ENCODE peak calls at places on chromosomes 13 and 19, in nine cellular contexts. One of them, this sample, is unnamed.

GRCh38 chr19:8319807-8320520 is 1.2 kb downstream of the NDUFA7 start:
- DNase-seq in GM12878: no peak
- DNase-seq in breast epithelium: no peak
- DNase-seq in GM23338: peak
- DNase-seq in transverse colon: no peak
- DNase-seq in sigmoid colon: no peak
- DNase-seq in upper lobe of left lung: no peak
- DNase-seq in stomach: no peak
- DNase-seq in HCT116: no peak
- DNase-seq in this sample: no peak

GRCh38 chr19:47417107-47417745 is 2.1 kb downstream of the MEIS3 start:
- DNase-seq in breast epithelium: no peak
- DNase-seq in GM12878: no peak
- DNase-seq in GM23338: no peak
- DNase-seq in HCT116: no peak
- DNase-seq in transverse colon: no peak
- DNase-seq in upper lobe of left lung: peak
- DNase-seq in stomach: no peak
- DNase-seq in sigmoid colon: no peak
- DNase-seq in this sample: no peak

GRCh38 chr13:97125810-97126738 is 96.1 kb upstream of the MBNL2 start:
- DNase-seq in HCT116: no peak
- DNase-seq in breast epithelium: no peak
- DNase-seq in sigmoid colon: peak
- DNase-seq in upper lobe of left lung: peak
- DNase-seq in stomach: no peak
- DNase-seq in transverse colon: no peak
- DNase-seq in GM23338: no peak
- DNase-seq in GM12878: peak
- DNase-seq in this sample: no peak

GRCh38 chr13:34993470-34993869 is 51.4 kb downstream of the NBEA start:
- DNase-seq in breast epithelium: no peak
- DNase-seq in HCT116: no peak
- DNase-seq in GM23338: no peak
- DNase-seq in stomach: no peak
- DNase-seq in GM12878: no peak
- DNase-seq in upper lobe of left lung: no peak
- DNase-seq in transverse colon: no peak
- DNase-seq in sigmoid colon: no peak
- DNase-seq in this sample: no peak

GRCh38 chr13:105464249-105464648 is 1071.2 kb downstream of the EFNB2 start:
- DNase-seq in breast epithelium: no peak
- DNase-seq in transverse colon: no peak
- DNase-seq in upper lobe of left lung: no peak
- DNase-seq in HCT116: no peak
- DNase-seq in GM23338: no peak
- DNase-seq in sigmoid colon: no peak
- DNase-seq in GM12878: no peak
- DNase-seq in stomach: no peak
- DNase-seq in this sample: no peak

GRCh38 chr19:14480695-14481069 is 5.5 kb upstream of the PTGER1 start:
- DNase-seq in upper lobe of left lung: no peak
- DNase-seq in breast epithelium: no peak
- DNase-seq in GM12878: no peak
- DNase-seq in stomach: no peak
- DNase-seq in transverse colon: no peak
- DNase-seq in GM23338: no peak
- DNase-seq in sigmoid colon: no peak
- DNase-seq in HCT116: no peak
- DNase-seq in this sample: no peak

GRCh38 chr13:26658972-26659371 is 101.5 kb downstream of the WASF3 start:
- DNase-seq in GM12878: no peak
- DNase-seq in HCT116: no peak
- DNase-seq in transverse colon: no peak
- DNase-seq in upper lobe of left lung: no peak
- DNase-seq in GM23338: no peak
- DNase-seq in breast epithelium: no peak
- DNase-seq in stomach: no peak
- DNase-seq in sigmoid colon: no peak
- DNase-seq in this sample: no peak

GRCh38 chr19:10043286-10043927 is 30.1 kb downstream of the RDH8 start:
- DNase-seq in sigmoid colon: no peak
- DNase-seq in breast epithelium: no peak
- DNase-seq in transverse colon: no peak
- DNase-seq in HCT116: no peak
- DNase-seq in stomach: no peak
- DNase-seq in upper lobe of left lung: no peak
- DNase-seq in GM23338: peak
- DNase-seq in GM12878: no peak
- DNase-seq in this sample: no peak

DNA sequence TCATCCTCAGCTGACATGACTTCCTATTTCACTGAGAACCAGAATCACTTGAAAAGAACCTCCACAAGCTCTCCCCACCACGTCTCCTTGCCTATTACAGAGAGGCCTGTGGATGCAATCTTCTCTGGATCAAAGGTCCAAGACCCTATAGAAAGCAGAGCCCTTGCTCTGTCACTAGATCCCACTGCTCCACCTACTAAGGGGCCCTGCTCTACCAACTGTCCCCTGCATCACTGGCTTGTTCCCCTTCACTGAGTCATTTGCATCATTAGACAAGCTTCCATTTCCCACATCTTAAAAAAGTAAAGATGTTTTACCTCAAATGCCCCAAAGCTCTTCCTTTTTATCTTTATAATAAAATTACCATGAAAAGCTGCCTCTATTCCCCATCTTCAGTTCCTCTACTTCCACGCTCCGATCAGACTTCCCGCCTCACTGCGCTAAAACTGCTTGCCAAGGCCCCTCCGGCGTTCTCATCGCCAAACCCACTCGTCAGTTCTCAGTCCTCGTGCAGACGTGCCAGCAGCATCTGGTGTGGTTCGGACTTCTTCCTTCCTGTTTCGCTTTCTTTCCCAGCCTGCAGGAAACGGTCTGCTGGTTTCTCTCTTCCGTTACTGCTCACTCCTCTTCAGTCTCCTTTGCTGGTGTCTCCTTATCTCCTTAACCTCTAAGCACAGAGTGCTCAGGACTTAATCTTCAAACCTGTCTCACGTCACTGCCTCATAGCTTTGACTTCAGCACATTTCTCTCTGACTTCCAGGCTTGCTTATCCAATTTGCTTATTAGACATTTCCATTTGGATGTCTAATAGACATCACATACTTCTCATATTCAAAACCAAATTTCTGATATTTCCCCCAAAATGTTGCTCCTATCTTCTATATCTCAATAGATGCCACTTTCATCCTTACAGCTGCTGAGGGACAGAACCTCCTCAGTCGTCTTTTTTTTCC is 40.5 kb downstream of the RCBTB2 start:
- DNase-seq in stomach: peak
- DNase-seq in breast epithelium: no peak
- DNase-seq in upper lobe of left lung: no peak
- DNase-seq in GM12878: peak
- DNase-seq in transverse colon: peak
- DNase-seq in HCT116: no peak
- DNase-seq in sigmoid colon: peak
- DNase-seq in GM23338: no peak
- DNase-seq in this sample: peak
- TF ChIP-seq POLR2AphosphoS5 in stomach: no peak
- TF ChIP-seq POLR2AphosphoS5 in breast epithelium: peak
- TF ChIP-seq POLR2AphosphoS5 in upper lobe of left lung: peak
- TF ChIP-seq POLR2AphosphoS5 in GM12878: peak
- TF ChIP-seq POLR2AphosphoS5 in transverse colon: peak
- TF ChIP-seq POLR2AphosphoS5 in HCT116: no peak
- TF ChIP-seq POLR2AphosphoS5 in sigmoid colon: peak
- TF ChIP-seq POLR2AphosphoS5 in GM23338: no peak
- TF ChIP-seq POLR2AphosphoS5 in this sample: no peak

DNA sequence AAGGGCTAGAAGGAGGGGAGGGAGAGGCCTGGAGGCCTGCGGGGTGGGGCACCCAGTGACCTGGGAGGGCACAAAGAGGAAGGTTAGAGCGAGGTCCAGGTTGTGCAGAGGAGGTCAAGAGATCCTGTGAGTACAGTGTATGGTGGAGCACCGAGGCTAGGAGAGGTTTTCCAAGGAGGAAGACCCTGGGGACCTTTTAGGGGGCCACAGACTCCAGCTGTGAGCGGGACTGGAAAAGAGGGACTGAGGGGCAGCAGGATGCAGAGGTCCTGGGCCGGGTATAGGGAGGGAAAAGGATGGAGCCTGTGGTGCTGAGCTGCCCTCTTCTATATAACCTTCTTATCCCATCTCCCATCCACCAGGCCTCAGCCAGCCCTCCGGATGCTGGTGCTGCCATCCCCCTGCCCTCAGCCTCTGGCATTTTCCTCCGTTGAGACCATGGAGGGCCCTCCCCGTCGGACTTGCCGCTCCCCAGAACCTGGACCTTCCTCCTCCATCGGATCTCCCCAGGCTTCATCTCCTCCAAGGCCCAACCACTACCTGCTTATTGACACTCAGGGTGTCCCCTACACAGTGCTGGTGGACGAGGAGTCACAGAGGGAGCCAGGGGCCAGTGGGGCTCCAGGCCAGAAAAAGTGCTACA is 863 bp downstream of the ZNF581 start:
- DNase-seq in sigmoid colon: no peak
- DNase-seq in transverse colon: no peak
- DNase-seq in GM23338: no peak
- DNase-seq in stomach: no peak
- DNase-seq in upper lobe of left lung: no peak
- DNase-seq in HCT116: no peak
- DNase-seq in GM12878: no peak
- DNase-seq in breast epithelium: no peak
- DNase-seq in this sample: no peak
- TF ChIP-seq POLR2AphosphoS5 in sigmoid colon: no peak
- TF ChIP-seq POLR2AphosphoS5 in transverse colon: no peak
- TF ChIP-seq POLR2AphosphoS5 in GM23338: no peak
- TF ChIP-seq POLR2AphosphoS5 in stomach: no peak
- TF ChIP-seq POLR2AphosphoS5 in upper lobe of left lung: no peak
- TF ChIP-seq POLR2AphosphoS5 in HCT116: no peak
- TF ChIP-seq POLR2AphosphoS5 in GM12878: peak
- TF ChIP-seq POLR2AphosphoS5 in breast epithelium: no peak
- TF ChIP-seq POLR2AphosphoS5 in this sample: no peak

DNA sequence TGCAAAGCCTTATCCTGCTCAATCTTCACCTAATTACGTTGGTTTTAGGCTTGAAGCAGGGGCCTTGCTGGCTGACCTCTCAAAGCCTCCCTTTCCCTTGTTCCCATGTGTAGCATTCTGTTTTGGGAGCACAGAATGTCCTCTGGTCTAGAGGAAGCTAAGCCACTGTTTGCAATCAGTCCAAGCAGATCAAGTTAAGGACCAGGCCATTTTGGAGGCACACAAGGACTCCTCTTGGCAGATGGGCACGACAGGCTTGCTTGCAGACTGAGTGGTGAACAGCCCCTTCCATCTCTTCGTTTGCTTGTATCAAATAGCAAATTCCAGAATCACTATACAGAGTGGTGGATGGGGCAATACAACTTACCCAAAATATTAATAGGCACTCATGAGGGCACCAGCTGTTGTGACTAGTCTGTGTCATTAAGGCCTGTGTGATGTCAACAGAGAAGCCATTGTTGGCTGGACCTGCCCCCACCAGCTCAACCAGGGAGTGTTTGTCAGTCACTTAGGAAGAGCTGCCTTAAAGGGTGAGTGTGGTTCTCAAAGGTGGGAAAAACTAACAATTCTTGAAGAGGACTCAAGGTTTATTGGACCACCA is 215.5 kb upstream of the SERP2 start:
- DNase-seq in breast epithelium: no peak
- DNase-seq in upper lobe of left lung: no peak
- DNase-seq in sigmoid colon: no peak
- DNase-seq in GM12878: no peak
- DNase-seq in stomach: no peak
- DNase-seq in transverse colon: no peak
- DNase-seq in HCT116: no peak
- DNase-seq in GM23338: no peak
- DNase-seq in this sample: no peak
- TF ChIP-seq POLR2AphosphoS5 in breast epithelium: no peak
- TF ChIP-seq POLR2AphosphoS5 in upper lobe of left lung: no peak
- TF ChIP-seq POLR2AphosphoS5 in sigmoid colon: no peak
- TF ChIP-seq POLR2AphosphoS5 in GM12878: no peak
- TF ChIP-seq POLR2AphosphoS5 in stomach: peak
- TF ChIP-seq POLR2AphosphoS5 in transverse colon: no peak
- TF ChIP-seq POLR2AphosphoS5 in HCT116: no peak
- TF ChIP-seq POLR2AphosphoS5 in GM23338: no peak
- TF ChIP-seq POLR2AphosphoS5 in this sample: no peak

GRCh38 chr19:16522559-16523377 is 19.5 kb downstream of the CHERP start:
- DNase-seq in HCT116: no peak
- DNase-seq in breast epithelium: no peak
- DNase-seq in upper lobe of left lung: no peak
- DNase-seq in GM12878: no peak
- DNase-seq in stomach: no peak
- DNase-seq in GM23338: no peak
- DNase-seq in transverse colon: no peak
- DNase-seq in sigmoid colon: no peak
- DNase-seq in this sample: no peak
- TF ChIP-seq POLR2AphosphoS5 in HCT116: no peak
- TF ChIP-seq POLR2AphosphoS5 in breast epithelium: no peak
- TF ChIP-seq POLR2AphosphoS5 in upper lobe of left lung: no peak
- TF ChIP-seq POLR2AphosphoS5 in GM12878: no peak
- TF ChIP-seq POLR2AphosphoS5 in stomach: no peak
- TF ChIP-seq POLR2AphosphoS5 in GM23338: no peak
- TF ChIP-seq POLR2AphosphoS5 in transverse colon: no peak
- TF ChIP-seq POLR2AphosphoS5 in sigmoid colon: no peak
- TF ChIP-seq POLR2AphosphoS5 in this sample: no peak

DNA sequence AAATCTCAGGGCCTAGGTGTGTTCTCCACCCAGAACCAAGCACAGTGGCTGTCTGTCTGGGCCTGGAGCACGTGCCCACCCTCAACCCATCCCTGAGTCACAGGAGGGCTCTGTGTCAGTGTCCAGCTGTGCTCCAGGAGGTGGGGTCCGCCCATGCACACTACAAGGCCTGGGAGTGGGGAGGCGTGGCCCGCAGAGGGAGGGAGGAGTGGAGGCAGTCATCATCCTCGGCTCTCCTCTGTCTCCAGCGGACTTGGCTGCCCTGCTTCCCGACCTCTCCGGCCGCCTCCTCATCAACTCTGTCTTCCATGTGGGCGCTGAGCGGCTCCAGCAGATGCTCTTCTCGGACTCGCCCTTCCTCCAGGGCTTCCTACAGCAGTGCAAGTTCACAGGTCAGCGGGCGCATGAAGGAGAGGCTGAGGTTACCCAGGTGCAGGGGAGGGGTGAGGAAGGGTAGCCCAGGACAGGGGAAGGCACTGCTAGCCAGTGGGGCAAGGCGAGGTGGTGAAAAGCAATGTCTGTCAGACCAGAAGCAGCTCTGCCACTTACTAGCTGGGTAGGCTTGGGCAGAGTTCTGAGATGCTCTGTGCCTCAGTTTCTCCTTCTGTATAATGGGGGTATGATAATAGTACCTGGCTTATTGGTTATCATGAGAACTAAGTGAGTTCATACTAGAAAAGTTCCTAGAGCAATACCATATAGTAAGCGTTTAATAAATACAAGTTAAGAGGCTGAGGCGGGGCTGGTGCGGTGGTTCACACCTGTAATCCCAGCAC is 14.5 kb upstream of the SCN1B start:
- DNase-seq in breast epithelium: no peak
- DNase-seq in GM23338: no peak
- DNase-seq in HCT116: no peak
- DNase-seq in sigmoid colon: peak
- DNase-seq in upper lobe of left lung: no peak
- DNase-seq in stomach: no peak
- DNase-seq in transverse colon: no peak
- DNase-seq in GM12878: no peak
- DNase-seq in this sample: no peak
- TF ChIP-seq POLR2AphosphoS5 in breast epithelium: no peak
- TF ChIP-seq POLR2AphosphoS5 in GM23338: no peak
- TF ChIP-seq POLR2AphosphoS5 in HCT116: no peak
- TF ChIP-seq POLR2AphosphoS5 in sigmoid colon: no peak
- TF ChIP-seq POLR2AphosphoS5 in upper lobe of left lung: no peak
- TF ChIP-seq POLR2AphosphoS5 in stomach: no peak
- TF ChIP-seq POLR2AphosphoS5 in transverse colon: no peak
- TF ChIP-seq POLR2AphosphoS5 in GM12878: no peak
- TF ChIP-seq POLR2AphosphoS5 in this sample: no peak

This sample was measured in prostate gland.